ENCODE peak calls at places on chromosome 12, in four cellular contexts. O, X, U and Y are unnamed samples.

GRCh38 chr12:23001487-23001886 is 376.5 kb downstream of the ETNK1 start:
- DNase-seq in X (no peak), U (peak), O (no peak), Y (no peak)

GRCh38 chr12:93569656-93570551 is 2.6 kb upstream of the SOCS2 start:
- DNase-seq in X (peak), U (peak), O (peak), Y (peak)

GRCh38 chr12:53701518-53702264 is 25.6 kb downstream of the CALCOCO1 start:
- DNase-seq in O (peak), U (peak), X (peak), Y (peak)

GRCh38 chr12:45182511-45182910 is 33.4 kb upstream of the ANO6 start:
- DNase-seq in O (no peak), U (no peak), X (no peak), Y (no peak)

GRCh38 chr12:54374555-54375257 is 9.8 kb downstream of the ZNF385A start:
- DNase-seq in X (no peak), U (no peak), O (no peak), Y (no peak)

GRCh38 chr12:19223018-19223417 is 93.5 kb downstream of the PLEKHA5 start:
- DNase-seq in U (no peak), O (no peak), X (no peak), Y (no peak)

GRCh38 chr12:2057041-2057792 is 4.4 kb downstream of the CACNA1C start:
- DNase-seq in U (peak), O (peak), X (peak), Y (peak)

GRCh38 chr12:127723236-127723635 is 543.7 kb upstream of the TMEM132C start:
- DNase-seq in O (no peak), X (no peak), U (no peak), Y (no peak)

GRCh38 chr12:123063535-123063934 is 83.1 kb downstream of the ARL6IP4 start:
- DNase-seq in O (no peak), U (peak), X (peak), Y (no peak)

GRCh38 chr12:48110691-48111315 is 4.9 kb upstream of the SENP1 start:
- DNase-seq in U (no peak), X (no peak), O (no peak), Y (no peak)

GRCh38 chr12:117151195-117152031 is 38.9 kb downstream of the FBXO21 start:
- DNase-seq in U (peak), X (peak), O (peak), Y (peak)

GRCh38 chr12:132600048-132601032 is 10.0 kb downstream of the LRCOL1 start:
- DNase-seq in U (peak), O (peak), X (peak), Y (peak)

GRCh38 chr12:90122716-90123115 is 414.1 kb upstream of the ATP2B1 start:
- DNase-seq in U (no peak), X (no peak), O (no peak), Y (no peak)

GRCh38 chr12:68237523-68238070 is 12.0 kb upstream of the IL26 start:
- DNase-seq in O (no peak), X (no peak), U (peak), Y (no peak)

GRCh38 chr12:121224591-121224990 is 14.7 kb downstream of the P2RX4 start:
- DNase-seq in O (no peak), U (no peak), X (no peak), Y (no peak)